ENCODE peak calls at places on chromosomes 5 and 9, in seven cellular contexts. M is endodermal cell, G is IMR-90, E is PC-3, C is AG10803, K is left lung, D is tibial nerve. W is an unnamed sample.
A peak's percentile ranks its signal among the peaks of the same experiment; 100 is the strongest.

GRCh38 chr5:128536229-128536860 is 1.7 kb downstream of the FBN2 start:
- DNase-seq in G (peak; percentile 17), M (peak; percentile 76), E (no peak), C (no peak), D (no peak), K (no peak), W (peak; percentile 18)

GRCh38 chr5:179953934-179954833 is 46.5 kb upstream of the TBC1D9B start:
- DNase-seq in C (peak; percentile 33), G (peak; percentile 42), D (no peak), K (no peak), M (no peak), E (peak; percentile 22), W (peak; percentile 21)

GRCh38 chr9:123370526-123371227 is 14.7 kb downstream of the CRB2 start:
- DNase-seq in M (no peak), D (no peak), C (no peak), G (no peak), E (no peak), K (no peak), W (no peak)

GRCh38 chr5:3801967-3802366 is 206.3 kb downstream of the IRX1 start:
- DNase-seq in C (no peak), K (no peak), D (no peak), E (no peak), G (no peak), M (no peak), W (no peak)

GRCh38 chr9:87383341-87384150 is 114.1 kb upstream of the DAPK1 start:
- DNase-seq in K (no peak), M (no peak), C (no peak), E (no peak), G (no peak), D (no peak), W (no peak)

GRCh38 chr5:169705322-169705721 is 68.2 kb downstream of the DOCK2 start:
- DNase-seq in E (no peak), M (no peak), C (no peak), D (no peak), G (no peak), K (no peak), W (no peak)

GRCh38 chr9:130421802-130422276 is 22.9 kb upstream of the ASS1 start:
- DNase-seq in D (no peak), C (peak; percentile 69), E (no peak), K (no peak), G (peak; percentile 91), M (peak; percentile 90), W (peak; percentile 42)

GRCh38 chr5:33936381-33937016 is at the start of gene RXFP3:
- DNase-seq in E (no peak), D (no peak), C (peak; percentile 28), G (peak; percentile 23), M (no peak), K (no peak), W (peak; percentile 44)

GRCh38 chr5:100464418-100464817 is 70.8 kb upstream of the FAM174A start:
- DNase-seq in M (no peak), G (peak; percentile 71), C (peak; percentile 57), D (no peak), E (peak; percentile 60), K (no peak), W (peak; percentile 24)

GRCh38 chr9:115883467-115884329 is 269.9 kb upstream of the PAPPA start:
- DNase-seq in M (peak; percentile 78), G (peak; percentile 60), K (no peak), E (peak; percentile 69), D (no peak), C (peak; percentile 54), W (peak; percentile 77)

GRCh38 chr9:70868661-70869652 is 252.5 kb downstream of the TRPM3 start:
- DNase-seq in C (no peak), G (no peak), K (no peak), M (no peak), D (no peak), E (no peak), W (peak; percentile 87)

GRCh38 chr5:32076699-32077695 is 97.1 kb downstream of the GOLPH3 start:
- DNase-seq in D (peak; percentile 87), M (peak; percentile 74), C (peak; percentile 85), K (no peak), G (peak; percentile 59), E (peak; percentile 80), W (peak; percentile 76)

GRCh38 chr9:80811003-80811402 is 878.3 kb downstream of the TLE1 start:
- DNase-seq in C (no peak), K (no peak), M (no peak), D (no peak), E (peak; percentile 33), G (peak; percentile 80), W (peak; percentile 8)

GRCh38 chr5:171736976-171737848 is 48.4 kb upstream of the SMIM23 start:
- DNase-seq in D (peak; percentile 42), K (no peak), G (no peak), E (no peak), M (no peak), C (peak; percentile 72), W (no peak)

GRCh38 chr5:10853144-10853543 is 92.1 kb upstream of the DAP start:
- DNase-seq in C (no peak), G (no peak), K (no peak), M (no peak), D (no peak), E (no peak), W (no peak)

GRCh38 chr5:140338336-140338735 is 8.1 kb downstream of the HBEGF start:
- DNase-seq in G (peak; percentile 68), E (peak; percentile 57), M (no peak), D (no peak), C (peak; percentile 26), K (no peak), W (no peak)

GRCh38 chr9:106892632-106893031 is 29.7 kb downstream of the ZNF462 start:
- DNase-seq in M (peak; percentile 92), G (peak; percentile 98), C (peak; percentile 97), K (peak; percentile 62), E (peak; percentile 97), D (peak; percentile 26), W (peak; percentile 96)

GRCh38 chr9:137578518-137579258 is at the start of gene DPH7:
- DNase-seq in G (peak; percentile 83), K (peak; percentile 95), E (peak; percentile 91), D (peak; percentile 90), C (peak; percentile 87), M (peak; percentile 99), W (peak; percentile 91)

GRCh38 chr5:175319199-175319598 is 124.8 kb downstream of the DRD1 start:
- DNase-seq in C (no peak), E (no peak), K (no peak), D (no peak), M (no peak), G (no peak), W (no peak)

DNA sequence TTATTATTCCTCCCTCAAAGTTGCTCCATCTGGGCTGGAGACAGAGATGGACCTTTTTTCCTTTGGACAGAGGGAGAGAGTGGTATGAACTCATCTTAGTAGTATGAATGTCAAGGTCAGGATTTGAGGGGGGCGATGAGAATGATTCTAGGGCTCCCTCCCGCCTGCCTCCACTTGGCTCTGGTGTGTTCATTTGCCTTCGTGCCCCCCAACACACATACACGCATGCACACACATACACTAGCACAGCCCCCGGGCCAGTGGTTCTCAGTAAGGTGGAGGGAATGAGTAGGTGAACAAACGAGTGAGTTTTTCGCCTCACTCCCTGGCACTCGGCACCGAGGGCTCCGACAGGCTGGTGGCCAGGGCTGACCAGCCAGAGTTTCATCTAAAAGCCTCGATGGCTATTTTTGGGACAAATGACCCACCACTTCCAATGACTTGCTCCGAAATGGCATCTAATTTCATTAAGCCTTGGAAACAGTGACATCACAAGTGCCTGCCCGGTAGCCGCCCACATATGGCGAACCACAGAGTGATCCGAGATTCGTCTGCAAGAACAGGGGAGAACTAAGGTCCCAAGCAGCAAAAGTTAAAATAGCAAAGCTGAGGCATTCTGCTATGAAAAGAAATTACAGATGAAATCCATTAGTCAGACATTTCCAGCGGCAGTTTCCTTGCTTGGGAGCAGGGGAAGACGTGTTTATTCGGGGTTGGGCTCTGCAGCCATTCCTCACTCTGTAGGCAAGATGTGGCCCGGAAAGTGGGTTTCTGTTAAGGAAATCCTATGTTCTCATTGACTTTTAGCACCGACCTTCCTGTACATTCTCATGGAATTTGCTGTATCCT is 44.8 kb downstream of the ERGIC1 start:
- DNase-seq in E (no peak), C (peak; percentile 70), D (no peak), G (peak; percentile 74), M (no peak), K (no peak), W (no peak)
- H3K4me3 ChIP-seq in E (no peak overlapping the region), C (peak overlapping the region; percentile 47), D (peak overlapping the region; percentile 6), G (no peak overlapping the region), M (no peak overlapping the region), K (no peak overlapping the region), W (no peak overlapping the region)

GRCh38 chr9:121692606-121693505 is 41.4 kb downstream of the DAB2IP start:
- DNase-seq in K (no peak), G (peak; percentile 52), E (peak; percentile 60), D (no peak), M (peak; percentile 90), C (peak; percentile 60), W (peak; percentile 24)
- TF ChIP-seq CTCF in K (no peak), G (no peak), E (no peak), D (no peak), M (no peak), C (no peak), W (no peak)

GRCh38 chr9:35758475-35759050 is 4.5 kb upstream of the MSMP start:
- DNase-seq in C (no peak), E (no peak), G (no peak), D (no peak), K (no peak), M (no peak), W (peak; percentile 71)
- H3K4me3 ChIP-seq in C (no peak overlapping the region), E (no peak overlapping the region), G (no peak overlapping the region), D (no peak overlapping the region), K (no peak overlapping the region), M (peak overlapping the region; percentile 85), W (no peak overlapping the region)

GRCh38 chr9:109937841-109938453 is 157.9 kb downstream of the PALM2AKAP2 start:
- DNase-seq in G (no peak), K (no peak), D (no peak), M (no peak), C (no peak), E (no peak), W (no peak)

GRCh38 chr9:109935406-109936087 is 155.5 kb downstream of the PALM2AKAP2 start:
- DNase-seq in G (no peak), K (no peak), C (no peak), M (no peak), E (no peak), D (no peak), W (no peak)

GRCh38 chr9:109940536-109940935 is 160.5 kb downstream of the PALM2AKAP2 start:
- DNase-seq in K (no peak), G (no peak), M (no peak), C (peak; percentile 7), E (no peak), D (no peak), W (no peak)

GRCh38 chr9:109941771-109942170 is 161.8 kb downstream of the PALM2AKAP2 start:
- DNase-seq in E (no peak), M (no peak), G (no peak), D (no peak), C (no peak), K (no peak), W (no peak)

DNA sequence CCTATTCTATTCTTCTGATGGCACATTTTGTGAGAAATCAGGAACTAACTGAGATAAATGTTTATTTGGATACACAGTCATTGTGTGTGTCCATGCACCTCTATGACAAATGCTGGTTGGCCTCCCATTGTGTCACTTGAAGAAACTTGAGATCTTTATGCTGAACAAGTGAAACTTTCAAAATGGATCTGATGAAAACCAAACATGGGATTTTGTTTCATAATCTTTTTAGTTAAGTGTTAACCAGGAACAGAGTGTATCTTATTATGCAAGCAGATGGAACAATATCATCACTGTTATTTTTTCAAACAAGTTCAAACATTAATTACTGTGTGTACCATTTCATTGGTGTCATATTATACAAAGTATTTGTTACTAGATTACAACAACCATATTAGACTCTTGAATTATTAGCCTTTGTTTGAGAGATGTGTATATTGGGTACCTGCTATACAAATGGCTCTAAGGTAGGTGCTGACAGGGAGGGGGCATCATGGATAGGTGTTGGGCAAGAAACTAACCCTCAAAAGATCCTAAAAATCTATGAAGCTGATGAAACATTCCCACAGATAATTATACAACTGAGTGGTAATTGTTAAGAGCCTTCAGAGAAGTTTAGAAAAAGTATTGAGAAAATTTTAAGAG is 159.8 kb downstream of the PALM2AKAP2 start:
- DNase-seq in D (no peak), M (no peak), C (no peak), G (no peak), K (no peak), E (no peak), W (no peak)
- TF ChIP-seq CTCF in D (no peak), M (no peak), C (no peak), G (no peak), K (no peak), E (no peak), W (no peak)